ENCODE peak calls at places on chromosomes 1 and 21, in four cellular contexts. One of them, this sample, is unnamed.

GRCh38 chr21:45670731-45671130 is 27.2 kb downstream of the PCBP3 start:
- DNase-seq in HepG2: no peak
- DNase-seq in WTC11: no peak
- DNase-seq in K562: no peak
- DNase-seq in this sample: no peak

GRCh38 chr1:105260018-105260417 is 1510.3 kb downstream of the AMY1C start:
- DNase-seq in K562: no peak
- DNase-seq in WTC11: no peak
- DNase-seq in HepG2: no peak
- DNase-seq in this sample: peak

GRCh38 chr1:41687007-41687406 is 202.5 kb upstream of the EDN2 start:
- DNase-seq in K562: no peak
- DNase-seq in HepG2: no peak
- DNase-seq in WTC11: no peak
- DNase-seq in this sample: no peak

GRCh38 chr1:96598416-96599168 is 123.0 kb upstream of the PTBP2 start:
- DNase-seq in K562: no peak
- DNase-seq in WTC11: no peak
- DNase-seq in HepG2: no peak
- DNase-seq in this sample: no peak

GRCh38 chr1:92482665-92483441 is 3.9 kb downstream of the GFI1 start:
- DNase-seq in HepG2: no peak
- DNase-seq in K562: no peak
- DNase-seq in WTC11: peak
- DNase-seq in this sample: no peak

GRCh38 chr1:64691631-64692030 is 53.2 kb upstream of the RAVER2 start:
- DNase-seq in WTC11: no peak
- DNase-seq in HepG2: no peak
- DNase-seq in K562: no peak
- DNase-seq in this sample: no peak

GRCh38 chr1:53291574-53291973 is 36.3 kb downstream of the LRP8 start:
- DNase-seq in WTC11: no peak
- DNase-seq in HepG2: no peak
- DNase-seq in K562: peak
- DNase-seq in this sample: peak

GRCh38 chr1:41850029-41850428 is 68.7 kb downstream of the HIVEP3 start:
- DNase-seq in K562: no peak
- DNase-seq in WTC11: no peak
- DNase-seq in HepG2: no peak
- DNase-seq in this sample: no peak

GRCh38 chr1:15950763-15951295 is 25.1 kb downstream of the ZBTB17 start:
- DNase-seq in K562: no peak
- DNase-seq in WTC11: no peak
- DNase-seq in HepG2: no peak
- DNase-seq in this sample: no peak

GRCh38 chr1:113541108-113541507 is 150.8 kb downstream of the MAGI3 start:
- DNase-seq in HepG2: no peak
- DNase-seq in WTC11: no peak
- DNase-seq in K562: no peak
- DNase-seq in this sample: no peak

GRCh38 chr21:14229399-14229798 is 13.4 kb downstream of the RBM11 start:
- DNase-seq in K562: no peak
- DNase-seq in WTC11: no peak
- DNase-seq in HepG2: no peak
- DNase-seq in this sample: no peak

GRCh38 chr1:13661539-13661938 is 38.4 kb upstream of the PRDM2 start:
- DNase-seq in K562: no peak
- DNase-seq in WTC11: no peak
- DNase-seq in HepG2: no peak
- DNase-seq in this sample: no peak

GRCh38 chr1:119373465-119373864 is 4.9 kb downstream of the HAO2 start:
- DNase-seq in WTC11: no peak
- DNase-seq in K562: no peak
- DNase-seq in HepG2: no peak
- DNase-seq in this sample: no peak

GRCh38 chr1:218339267-218339831 is 5.8 kb upstream of the TGFB2 start:
- DNase-seq in HepG2: peak
- DNase-seq in K562: no peak
- DNase-seq in WTC11: no peak
- DNase-seq in this sample: no peak

GRCh38 chr1:226672217-226672838 is 66.8 kb downstream of the ITPKB start:
- DNase-seq in WTC11: no peak
- DNase-seq in K562: no peak
- DNase-seq in HepG2: no peak
- DNase-seq in this sample: no peak

GRCh38 chr1:93816970-93817738 is 61.9 kb downstream of the DNTTIP2 start:
- DNase-seq in K562: peak
- DNase-seq in WTC11: no peak
- DNase-seq in HepG2: peak
- DNase-seq in this sample: no peak

GRCh38 chr21:39481886-39482285 is 30.1 kb downstream of the SH3BGR start:
- DNase-seq in WTC11: no peak
- DNase-seq in HepG2: no peak
- DNase-seq in K562: no peak
- DNase-seq in this sample: no peak
- TF ChIP-seq ELF4 in WTC11: no peak
- TF ChIP-seq ELF4 in HepG2: no peak
- TF ChIP-seq ELF4 in K562: no peak
- TF ChIP-seq ELF4 in this sample: no peak

GRCh38 chr1:210321552-210321951 is 7.2 kb upstream of the HHAT start:
- DNase-seq in K562: no peak
- DNase-seq in HepG2: no peak
- DNase-seq in WTC11: no peak
- DNase-seq in this sample: no peak
- TF ChIP-seq ELF4 in K562: no peak
- TF ChIP-seq ELF4 in HepG2: no peak
- TF ChIP-seq ELF4 in WTC11: no peak
- TF ChIP-seq ELF4 in this sample: no peak

GRCh38 chr1:12177999-12178441 is 11.2 kb downstream of the TNFRSF1B start:
- DNase-seq in WTC11: no peak
- DNase-seq in HepG2: no peak
- DNase-seq in K562: no peak
- DNase-seq in this sample: no peak
- TF ChIP-seq ELF4 in WTC11: no peak
- TF ChIP-seq ELF4 in HepG2: no peak
- TF ChIP-seq ELF4 in K562: no peak
- TF ChIP-seq ELF4 in this sample: no peak

GRCh38 chr1:156804026-156804425 is 12.6 kb downstream of the SH2D2A start:
- DNase-seq in HepG2: no peak
- DNase-seq in WTC11: no peak
- DNase-seq in K562: no peak
- DNase-seq in this sample: no peak

GRCh38 chr1:156807627-156808026 is 9.0 kb downstream of the SH2D2A start:
- DNase-seq in WTC11: no peak
- DNase-seq in HepG2: no peak
- DNase-seq in K562: no peak
- DNase-seq in this sample: no peak

GRCh38 chr1:156804572-156805243 is 11.9 kb downstream of the SH2D2A start:
- DNase-seq in K562: no peak
- DNase-seq in HepG2: no peak
- DNase-seq in WTC11: no peak
- DNase-seq in this sample: no peak

GRCh38 chr1:156806512-156807440 is 9.9 kb downstream of the SH2D2A start:
- DNase-seq in WTC11: no peak
- DNase-seq in K562: no peak
- DNase-seq in HepG2: no peak
- DNase-seq in this sample: no peak

GRCh38 chr1:156805766-156806511 is 10.7 kb downstream of the SH2D2A start:
- DNase-seq in WTC11: no peak
- DNase-seq in HepG2: no peak
- DNase-seq in K562: no peak
- DNase-seq in this sample: no peak
- TF ChIP-seq ELF4 in WTC11: no peak
- TF ChIP-seq ELF4 in HepG2: no peak
- TF ChIP-seq ELF4 in K562: no peak
- TF ChIP-seq ELF4 in this sample: no peak

DNA sequence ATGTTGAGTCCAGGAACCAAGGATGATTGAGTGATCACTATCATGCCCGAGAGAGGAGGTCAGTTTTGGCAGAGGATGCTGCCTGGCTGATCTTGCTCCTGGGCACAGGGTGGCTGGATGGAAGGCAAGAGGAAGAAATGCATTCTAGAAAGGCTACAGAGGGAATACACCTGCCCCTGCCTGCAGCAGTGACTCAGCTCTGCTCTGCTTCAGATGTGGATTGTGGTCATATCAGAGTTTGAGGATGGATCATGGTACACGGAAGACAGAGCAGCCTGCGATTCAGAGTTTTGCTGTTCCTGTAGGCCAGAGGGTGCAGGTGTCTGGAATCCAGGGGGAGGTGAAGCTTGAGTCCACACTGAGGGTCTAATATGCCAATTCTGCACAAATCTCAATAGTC is 37.2 kb downstream of the PCP4 start:
- DNase-seq in K562: no peak
- DNase-seq in HepG2: no peak
- DNase-seq in WTC11: no peak
- DNase-seq in this sample: no peak
- TF ChIP-seq ELF4 in K562: no peak
- TF ChIP-seq ELF4 in HepG2: no peak
- TF ChIP-seq ELF4 in WTC11: no peak
- TF ChIP-seq ELF4 in this sample: no peak

GRCh38 chr1:43071241-43071640 is 100.8 kb downstream of the EBNA1BP2 start:
- DNase-seq in HepG2: no peak
- DNase-seq in WTC11: no peak
- DNase-seq in K562: no peak
- DNase-seq in this sample: no peak

GRCh38 chr1:43068911-43069310 is 103.2 kb downstream of the EBNA1BP2 start:
- DNase-seq in WTC11: no peak
- DNase-seq in K562: no peak
- DNase-seq in HepG2: no peak
- DNase-seq in this sample: no peak

GRCh38 chr1:43067233-43067745 is 104.8 kb downstream of the EBNA1BP2 start:
- DNase-seq in K562: no peak
- DNase-seq in HepG2: no peak
- DNase-seq in WTC11: no peak
- DNase-seq in this sample: no peak

GRCh38 chr1:43067856-43068751 is 104.0 kb downstream of the EBNA1BP2 start:
- DNase-seq in K562: no peak
- DNase-seq in WTC11: peak
- DNase-seq in HepG2: no peak
- DNase-seq in this sample: peak

DNA sequence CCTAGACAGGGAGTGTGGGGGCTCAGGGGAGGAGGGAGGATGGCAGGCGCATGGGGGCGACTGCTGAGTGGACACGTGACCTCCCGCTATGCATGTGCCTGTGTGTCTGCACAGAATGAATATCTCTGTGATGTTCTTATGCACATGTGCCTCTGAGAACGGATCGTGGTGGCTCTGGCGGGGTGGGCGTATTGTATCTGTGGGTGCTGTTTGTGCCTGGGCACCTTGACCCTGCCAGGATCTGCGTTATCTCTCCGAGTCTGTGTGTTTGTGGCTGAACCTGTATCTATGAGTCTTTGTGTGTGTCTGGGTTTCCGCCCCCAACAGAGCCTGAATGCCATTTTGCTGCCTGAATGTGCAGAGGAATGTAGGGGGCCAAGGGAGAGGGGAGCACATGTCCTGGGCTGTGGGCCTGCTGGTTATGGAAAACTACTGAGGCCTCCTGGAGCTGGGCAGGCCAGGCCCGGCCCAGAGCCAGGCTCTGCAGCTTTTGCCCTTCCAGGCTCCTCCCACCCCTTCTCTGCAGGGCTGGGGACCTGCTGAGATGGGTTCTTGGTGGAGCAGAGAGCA is 102.5 kb downstream of the EBNA1BP2 start:
- DNase-seq in HepG2: peak
- DNase-seq in WTC11: peak
- DNase-seq in K562: no peak
- DNase-seq in this sample: no peak
- TF ChIP-seq ELF4 in HepG2: no peak
- TF ChIP-seq ELF4 in WTC11: no peak
- TF ChIP-seq ELF4 in K562: no peak
- TF ChIP-seq ELF4 in this sample: no peak